ENCODE peak calls at places on chromosomes 4 and X, in four cellular contexts. W, I, Y and D are unnamed samples.

GRCh38 chr4:117777721-117778120 is 256.6 kb upstream of the NDST3 start:
- DNase-seq in W (no peak), I (no peak), Y (no peak), D (no peak)

GRCh38 chr4:123621072-123621705 is 224.6 kb downstream of the SPRY1 start:
- DNase-seq in W (no peak), I (no peak), Y (peak), D (no peak)

GRCh38 chr4:94758141-94758699 is 465 bp downstream of the BMPR1B start:
- DNase-seq in W (no peak), I (no peak), Y (peak), D (no peak)

GRCh38 chr4:15938182-15938581 is 358 bp downstream of the FGFBP1 start:
- DNase-seq in W (no peak), I (peak), Y (no peak), D (no peak)

GRCh38 chr4:173591760-173592159 is 61.7 kb upstream of the HAND2 start:
- DNase-seq in W (no peak), I (peak), Y (no peak), D (no peak)

GRCh38 chr4:172826866-172827265 is 341.7 kb upstream of the GALNT7 start:
- DNase-seq in W (no peak), I (no peak), Y (no peak), D (no peak)

GRCh38 chr4:117610706-117611308 is 423.5 kb upstream of the NDST3 start:
- DNase-seq in W (no peak), I (no peak), Y (no peak), D (no peak)

GRCh38 chr4:88623097-88623496 is 30.8 kb downstream of the HERC3 start:
- DNase-seq in W (no peak), I (no peak), Y (peak), D (no peak)

GRCh38 chr4:150150545-150151156 is 72.4 kb downstream of the DCLK2 start:
- DNase-seq in W (no peak), I (no peak), Y (no peak), D (no peak)

GRCh38 chr4:13938299-13938698 is 310.8 kb upstream of the BOD1L1 start:
- DNase-seq in W (no peak), I (no peak), Y (no peak), D (no peak)

GRCh38 chrX:154748712-154749339 is 2.1 kb downstream of the GAB3 start:
- DNase-seq in W (no peak), I (no peak), Y (peak), D (no peak)

GRCh38 chrX:9466115-9466495 is 1.2 kb downstream of the TBL1X start:
- DNase-seq in W (no peak), I (no peak), Y (peak), D (no peak)

GRCh38 chrX:112967903-112968302 is 127.3 kb upstream of the AMOT start:
- DNase-seq in W (no peak), I (no peak), Y (no peak), D (no peak)

GRCh38 chr4:48590884-48591283 is 100.8 kb downstream of the ZAR1 start:
- DNase-seq in W (no peak), I (no peak), Y (no peak), D (no peak)

GRCh38 chr4:8534601-8535000 is 45.6 kb upstream of the GPR78 start:
- DNase-seq in W (no peak), I (no peak), Y (no peak), D (no peak)

GRCh38 chr4:10182446-10183424 is 66.1 kb upstream of the WDR1 start:
- DNase-seq in W (no peak), I (no peak), Y (no peak), D (no peak)

DNA sequence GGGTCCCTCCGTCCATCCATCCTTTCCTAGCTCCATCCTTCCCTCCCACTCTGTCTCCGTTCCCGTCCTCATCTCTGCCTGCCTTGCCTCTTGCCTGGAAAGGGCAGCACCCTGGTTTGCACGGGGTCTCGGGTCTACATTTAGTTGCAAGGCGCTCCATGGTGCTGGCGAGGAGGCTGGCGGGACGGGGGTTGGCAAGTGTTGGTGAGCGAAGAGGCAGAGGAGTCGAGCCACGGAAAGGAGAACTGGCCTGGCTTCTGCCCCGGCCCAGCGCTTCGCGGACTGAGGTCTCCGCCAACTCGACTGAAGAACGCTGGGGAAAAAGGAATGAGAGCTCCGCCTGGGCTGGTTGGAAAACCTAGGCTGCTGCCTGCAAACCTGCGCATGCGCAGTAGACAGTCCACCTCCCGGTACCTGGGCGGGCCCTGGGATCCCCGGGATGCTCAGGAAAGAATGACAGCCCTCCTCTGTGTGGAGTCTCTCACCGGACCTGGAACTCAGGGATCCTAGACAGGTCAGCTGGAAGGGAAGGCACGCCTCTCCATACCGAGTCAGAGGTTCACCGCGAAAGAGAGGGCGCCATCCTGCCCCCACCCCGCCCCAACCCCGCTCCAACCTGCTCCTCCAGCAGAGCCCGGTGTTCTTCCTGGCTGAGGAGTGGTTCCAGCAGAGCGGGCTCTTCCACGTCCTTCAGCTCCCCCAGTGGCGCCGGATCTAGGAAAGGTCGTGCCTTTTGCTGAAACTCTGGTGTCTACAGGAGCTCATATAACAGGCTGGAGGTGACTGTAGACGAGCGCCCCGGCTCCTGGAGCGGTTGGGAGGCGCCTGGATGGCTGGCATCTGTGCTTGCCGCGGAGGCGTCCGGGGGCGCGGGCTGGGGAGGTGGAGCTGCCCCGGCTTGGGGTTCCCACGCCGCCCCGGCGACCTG is 6.0 kb downstream of the FRG2 start:
- DNase-seq in W (no peak), I (no peak), Y (no peak), D (no peak)
- H3K4me3 ChIP-seq in W (peak), I (no peak), Y (no peak), D (no peak)

GRCh38 chr4:76610751-76611150 is 175.7 kb downstream of the SHROOM3 start:
- DNase-seq in W (no peak), I (no peak), Y (no peak), D (no peak)

GRCh38 chr4:76606662-76607265 is 171.7 kb downstream of the SHROOM3 start:
- DNase-seq in W (no peak), I (no peak), Y (peak), D (no peak)

GRCh38 chr4:76605099-76605563 is 170.1 kb downstream of the SHROOM3 start:
- DNase-seq in W (no peak), I (no peak), Y (no peak), D (no peak)

GRCh38 chr4:76607266-76607799 is 172.3 kb downstream of the SHROOM3 start:
- DNase-seq in W (no peak), I (no peak), Y (peak), D (no peak)

DNA sequence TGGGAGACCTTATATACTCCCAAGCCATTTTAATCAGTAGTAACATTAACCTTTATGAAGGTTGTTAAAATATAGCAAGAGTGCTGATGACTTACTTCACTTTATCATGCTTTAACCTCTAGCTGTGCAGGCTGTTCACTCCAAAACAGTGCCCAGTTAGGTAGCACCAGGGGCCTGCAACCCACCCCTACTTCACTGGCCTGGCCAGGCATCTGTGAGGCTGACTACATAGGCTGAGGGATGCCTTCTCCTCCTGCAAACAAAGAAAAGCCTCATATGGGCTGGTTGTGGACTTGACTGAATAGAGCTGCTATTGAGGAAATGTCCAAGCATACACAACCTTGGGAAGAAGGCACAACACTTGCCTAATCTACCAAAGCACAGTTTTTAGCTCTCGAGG is 172.8 kb downstream of the SHROOM3 start:
- DNase-seq in W (no peak), I (no peak), Y (no peak), D (no peak)
- H3K4me3 ChIP-seq in W (no peak), I (no peak), Y (no peak), D (no peak)

GRCh38 chrX:131987252-131987651 is 35.9 kb upstream of the STK26 start:
- DNase-seq in W (no peak), I (no peak), Y (no peak), D (peak)
- H3K4me3 ChIP-seq in W (no peak), I (no peak), Y (no peak), D (no peak)

DNA sequence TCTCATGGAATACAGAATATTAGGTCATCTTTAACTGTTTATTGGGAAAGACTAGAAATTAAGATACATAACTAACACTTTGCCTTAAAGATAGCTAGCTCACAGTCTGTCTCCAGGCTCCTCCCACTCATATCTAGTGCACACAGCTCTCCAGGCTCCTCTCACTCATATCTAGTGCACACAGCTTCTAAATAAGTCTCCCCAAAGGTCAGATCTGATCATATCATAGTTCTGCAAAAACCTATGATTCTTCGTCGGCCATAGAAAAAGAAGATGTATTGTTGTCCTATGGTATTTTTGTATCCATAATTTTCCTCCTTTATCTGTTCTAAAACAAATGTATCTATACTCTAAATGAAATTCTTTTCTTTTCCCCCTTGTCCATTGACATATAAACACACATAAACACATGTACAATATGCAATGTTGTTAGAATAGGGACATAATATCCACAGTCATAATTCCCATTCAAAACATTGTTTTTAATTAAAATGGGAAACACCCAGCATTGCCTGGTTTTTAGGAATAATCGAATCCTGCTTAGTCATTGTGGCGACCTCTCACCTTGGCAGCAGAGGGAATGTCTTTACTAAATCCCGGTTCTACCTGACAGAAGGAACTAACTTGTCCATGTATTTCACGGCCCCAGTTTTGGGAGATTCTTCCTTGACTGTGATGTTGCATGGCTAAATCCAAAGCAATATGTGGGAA is 1282.0 kb downstream of the PCDH7 start:
- DNase-seq in W (no peak), I (no peak), Y (no peak), D (no peak)
- H3K4me3 ChIP-seq in W (no peak), I (no peak), Y (no peak), D (no peak)

DNA sequence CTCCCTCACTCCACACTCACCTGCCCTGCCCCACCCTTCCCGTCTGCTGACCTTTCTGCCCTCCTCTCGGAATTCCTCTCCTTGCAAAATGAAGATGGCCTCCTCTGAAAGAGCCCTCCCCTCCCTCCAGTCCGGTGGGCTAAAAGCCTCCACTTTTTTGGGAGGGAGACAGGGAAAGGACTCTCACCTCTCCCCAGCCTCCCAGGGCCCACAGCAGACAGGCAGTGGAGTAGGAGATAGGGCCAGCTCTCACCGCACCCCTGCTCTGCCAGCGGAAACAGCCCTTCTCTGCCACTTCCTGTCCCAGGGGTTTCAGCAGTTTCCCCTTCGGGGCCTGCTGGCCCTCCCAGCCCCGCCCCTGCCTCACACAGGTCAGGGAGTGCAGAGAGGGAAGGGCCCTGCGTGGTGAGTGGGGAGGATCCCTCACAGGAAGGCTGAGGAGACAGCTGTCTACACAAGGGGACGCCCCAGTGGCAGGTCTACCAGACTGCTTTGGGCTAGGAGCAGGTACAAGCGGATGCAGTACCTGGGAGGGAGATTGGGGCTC is 18.2 kb downstream of the ELF4 start:
- DNase-seq in W (peak), I (no peak), Y (no peak), D (peak)
- H3K4me3 ChIP-seq in W (peak), I (no peak), Y (no peak), D (peak)

GRCh38 chrX:76520273-76521054 is 93.0 kb downstream of the MAGEE1 start:
- DNase-seq in W (no peak), I (no peak), Y (no peak), D (no peak)
- H3K4me3 ChIP-seq in W (no peak), I (no peak), Y (no peak), D (no peak)

GRCh38 chr4:168519576-168519975 is 22.7 kb downstream of the PALLD start:
- DNase-seq in W (no peak), I (no peak), Y (no peak), D (no peak)
- H3K4me3 ChIP-seq in W (no peak), I (no peak), Y (no peak), D (no peak)